ENCODE peak calls at places on chromosomes 11 and 22, in nine cellular contexts. V, C, X, K, R, A, E, J and M are unnamed samples.

GRCh38 chr11:29606596-29606995 is 410.2 kb downstream of the KCNA4 start:
- DNase-seq in V (no peak), C (no peak), X (no peak), K (no peak), R (no peak), A (no peak), E (no peak), J (no peak), M (no peak)

GRCh38 chr11:125423247-125423849 is 72.7 kb downstream of the FEZ1 start:
- DNase-seq in V (peak; percentile 44), C (no peak), X (no peak), K (no peak), R (no peak), A (no peak), E (no peak), J (peak; percentile 41), M (peak; percentile 8)

GRCh38 chr11:76524461-76524860 is 79.6 kb downstream of the EMSY start:
- DNase-seq in V (no peak), C (peak; percentile 19), X (no peak), K (no peak), R (no peak), A (no peak), E (no peak), J (no peak), M (peak; percentile 18)

GRCh38 chr11:123798079-123798478 is 8.1 kb downstream of the OR6M1 start:
- DNase-seq in V (no peak), C (no peak), X (no peak), K (no peak), R (no peak), A (no peak), E (no peak), J (no peak), M (no peak)

GRCh38 chr22:39239561-39240423 is 5.0 kb downstream of the PDGFB start:
- DNase-seq in V (no peak), C (peak; percentile 56), X (no peak), K (no peak), R (peak; percentile 44), A (no peak), E (no peak), J (no peak), M (peak; percentile 87)

GRCh38 chr22:33575041-33575440 is 345.2 kb downstream of the LARGE1 start:
- DNase-seq in V (no peak), C (no peak), X (no peak), K (no peak), R (no peak), A (no peak), E (no peak), J (no peak), M (no peak)

GRCh38 chr11:123249354-123249753 is 54.3 kb upstream of the CLMP start:
- DNase-seq in V (no peak), C (no peak), X (no peak), K (no peak), R (no peak), A (no peak), E (no peak), J (no peak), M (no peak)

GRCh38 chr11:69834811-69835800 is 15.9 kb upstream of the FGF3 start:
- DNase-seq in V (no peak), C (no peak), X (no peak), K (no peak), R (no peak), A (no peak), E (peak; percentile 38), J (no peak), M (no peak)

GRCh38 chr11:68251770-68252169 is 20.0 kb downstream of the C11orf24 start:
- DNase-seq in V (no peak), C (no peak), X (no peak), K (no peak), R (no peak), A (no peak), E (peak; percentile 41), J (no peak), M (no peak)

GRCh38 chr11:27599217-27599616 is 92.6 kb upstream of the LIN7C start:
- DNase-seq in V (no peak), C (no peak), X (no peak), K (no peak), R (no peak), A (no peak), E (peak; percentile 5), J (no peak), M (no peak)